ENCODE peak calls at places on chromosomes 11 and 22, in five cellular contexts. E is uterus, Z is cardiac fibroblast, Y is lower leg skin, D is fibroblast of pulmonary artery. B is an unnamed sample.

GRCh38 chr22:36577019-36577418 is 48.1 kb upstream of the EIF3D start:
- DNase-seq in E (no peak), Z (peak), Y (no peak), D (peak), B (peak)

GRCh38 chr11:75554258-75555022 is 7.6 kb upstream of the SERPINH1 start:
- DNase-seq in E (peak), Z (peak), Y (peak), D (peak), B (peak)

GRCh38 chr11:76317296-76317695 is 63.6 kb downstream of the THAP12 start:
- DNase-seq in E (no peak), Z (no peak), Y (no peak), D (no peak), B (no peak)

GRCh38 chr11:10375280-10376048 is 70.6 kb downstream of the ADM start:
- DNase-seq in E (no peak), Z (peak), Y (no peak), D (peak), B (peak)

GRCh38 chr11:111960916-111961315 is 23.8 kb downstream of the DIXDC1 start:
- DNase-seq in E (no peak), Z (no peak), Y (peak), D (no peak), B (no peak)

GRCh38 chr11:126570489-126570888 is 215.0 kb downstream of the ST3GAL4 start:
- DNase-seq in E (no peak), Z (no peak), Y (no peak), D (no peak), B (no peak)

GRCh38 chr11:60982184-60982583 is 10.7 kb downstream of the CD6 start:
- DNase-seq in E (no peak), Z (no peak), Y (no peak), D (no peak), B (no peak)

GRCh38 chr11:126109941-126110731 is 47.5 kb upstream of the CDON start:
- DNase-seq in E (no peak), Z (peak), Y (no peak), D (no peak), B (peak)

GRCh38 chr11:4979021-4979420 is 15.6 kb upstream of the OR51L1 start:
- DNase-seq in E (no peak), Z (peak), Y (no peak), D (peak), B (no peak)

GRCh38 chr11:83292709-83293435 is 6.7 kb upstream of the CCDC90B start:
- DNase-seq in E (no peak), Z (peak), Y (no peak), D (peak), B (peak)

DNA sequence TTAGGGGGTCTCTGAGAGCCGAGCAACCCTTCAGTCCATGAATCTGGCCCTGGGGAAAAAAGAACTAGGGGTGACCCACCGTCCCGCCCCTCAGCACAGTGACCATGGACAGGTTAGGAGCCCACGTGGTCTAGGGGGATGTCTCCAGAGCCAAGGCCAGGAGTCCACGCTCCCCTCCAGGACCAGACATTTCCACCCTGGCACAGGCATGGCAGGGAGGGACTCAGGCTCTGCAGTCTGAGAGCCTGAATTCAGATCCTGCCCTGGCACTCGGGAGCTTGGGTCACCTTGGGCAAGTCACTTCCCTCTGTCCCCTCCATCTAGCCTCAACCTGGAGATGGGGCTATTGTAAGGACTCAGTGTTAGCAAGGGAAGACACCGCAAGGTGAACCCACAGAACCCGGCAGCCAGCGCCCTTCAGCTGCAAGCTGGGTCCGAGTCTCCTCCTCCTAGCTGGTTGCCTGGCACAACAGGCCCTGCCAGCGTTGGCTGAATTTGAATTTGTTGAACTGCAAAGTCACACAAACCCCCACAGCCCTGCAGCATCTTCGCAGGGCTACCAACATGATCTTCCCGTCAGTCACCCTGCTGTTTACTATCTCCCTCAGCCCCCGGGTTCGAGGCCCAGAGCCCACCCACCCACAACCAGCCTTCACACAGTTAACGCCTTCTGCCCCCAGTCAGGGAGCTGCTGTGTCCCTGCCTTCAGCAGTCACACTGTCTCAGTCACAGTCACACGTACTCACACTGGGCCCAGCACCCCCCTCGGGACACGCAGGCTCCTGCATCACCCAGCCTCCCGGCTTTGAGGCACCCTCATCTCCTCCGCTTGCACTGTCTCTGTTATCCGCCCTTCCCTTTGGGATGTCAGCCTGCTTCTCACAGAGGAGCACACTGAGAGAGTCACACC is 603 bp upstream of the PDGFB start:
- DNase-seq in E (no peak), Z (no peak), Y (no peak), D (no peak), B (no peak)
- H3K4me3 ChIP-seq in E (peak), Z (no peak), Y (no peak), D (no peak), B (no peak)

GRCh38 chr22:39041908-39042307 is 1.2 kb downstream of the APOBEC3F start:
- DNase-seq in E (no peak), Z (no peak), Y (no peak), D (no peak), B (no peak)
- H3K4me3 ChIP-seq in E (no peak), Z (no peak), Y (no peak), D (no peak), B (no peak)

GRCh38 chr11:62577046-62577708 is 3.5 kb upstream of the EEF1G start:
- DNase-seq in E (no peak), Z (peak), Y (no peak), D (peak), B (no peak)

GRCh38 chr11:62573592-62574362 is at the start of gene EEF1G:
- DNase-seq in E (peak), Z (peak), Y (peak), D (peak), B (peak)

GRCh38 chr11:62574363-62575057 is 819 bp upstream of the EEF1G start:
- DNase-seq in E (peak), Z (peak), Y (no peak), D (peak), B (no peak)

GRCh38 chr11:62575156-62575555 is 1.5 kb upstream of the EEF1G start:
- DNase-seq in E (peak), Z (no peak), Y (no peak), D (no peak), B (no peak)

DNA sequence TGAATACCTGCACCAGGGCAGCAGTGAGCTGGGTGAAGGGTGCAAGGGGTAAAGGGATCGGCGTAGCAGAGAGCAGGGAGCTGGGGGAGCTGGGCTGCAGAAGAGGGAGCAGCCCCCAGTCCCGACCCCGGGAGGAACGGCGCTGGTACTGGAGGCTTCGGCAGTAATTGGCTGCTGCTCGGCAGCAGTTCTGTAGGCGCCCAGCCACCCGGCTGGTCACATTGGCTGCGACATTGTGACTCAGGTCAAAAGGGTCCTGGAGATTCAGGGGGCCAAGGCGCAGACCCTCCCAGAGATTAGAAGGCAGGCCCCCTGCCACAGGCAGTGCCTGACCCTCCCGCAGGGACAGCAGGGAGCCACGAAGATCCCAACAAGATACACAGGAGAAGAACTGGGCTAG is 2.1 kb upstream of the EEF1G start:
- DNase-seq in E (no peak), Z (no peak), Y (no peak), D (no peak), B (no peak)
- H3K4me3 ChIP-seq in E (no peak), Z (no peak), Y (no peak), D (no peak), B (no peak)

GRCh38 chr11:124642628-124643027 is 20.0 kb downstream of the TBRG1 start:
- DNase-seq in E (no peak), Z (no peak), Y (no peak), D (no peak), B (no peak)

GRCh38 chr11:124646148-124646547 is 23.5 kb downstream of the TBRG1 start:
- DNase-seq in E (no peak), Z (no peak), Y (no peak), D (no peak), B (no peak)

GRCh38 chr11:124643605-124644425 is 21.2 kb downstream of the TBRG1 start:
- DNase-seq in E (no peak), Z (peak), Y (no peak), D (peak), B (peak)

GRCh38 chr11:124643042-124643604 is 20.5 kb downstream of the TBRG1 start:
- DNase-seq in E (no peak), Z (no peak), Y (no peak), D (no peak), B (no peak)

GRCh38 chr11:124644426-124645280 is 22.0 kb downstream of the TBRG1 start:
- DNase-seq in E (peak), Z (peak), Y (peak), D (peak), B (peak)
- H3K4me3 ChIP-seq in E (peak), Z (no peak), Y (no peak), D (peak), B (no peak)

DNA sequence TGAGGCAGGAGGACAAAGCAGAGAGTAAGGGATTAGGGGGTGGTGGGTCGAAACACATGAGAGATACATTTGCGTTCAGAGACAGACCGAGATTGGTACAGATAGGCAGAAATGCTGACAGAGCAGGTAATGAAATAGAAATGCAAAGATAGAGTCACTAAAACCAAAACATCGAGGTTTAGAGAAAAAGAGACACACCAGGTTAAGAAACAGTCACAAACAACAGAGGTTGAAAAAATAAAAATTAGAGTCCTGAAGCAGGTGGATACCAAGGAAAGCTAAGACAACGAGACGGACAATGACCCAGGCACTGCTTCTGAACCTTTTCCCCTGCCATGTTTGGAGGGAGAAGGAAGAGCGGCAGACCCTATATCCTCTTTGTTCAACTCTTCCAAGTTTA is 1.2 kb upstream of the MAPK1 start:
- DNase-seq in E (no peak), Z (no peak), Y (no peak), D (no peak), B (no peak)
- H3K4me3 ChIP-seq in E (no peak), Z (no peak), Y (no peak), D (no peak), B (no peak)

GRCh38 chr22:31029276-31029675 is 51.8 kb upstream of the SMTN start:
- DNase-seq in E (no peak), Z (no peak), Y (no peak), D (no peak), B (no peak)
- H3K4me3 ChIP-seq in E (no peak), Z (no peak), Y (no peak), D (no peak), B (no peak)

DNA sequence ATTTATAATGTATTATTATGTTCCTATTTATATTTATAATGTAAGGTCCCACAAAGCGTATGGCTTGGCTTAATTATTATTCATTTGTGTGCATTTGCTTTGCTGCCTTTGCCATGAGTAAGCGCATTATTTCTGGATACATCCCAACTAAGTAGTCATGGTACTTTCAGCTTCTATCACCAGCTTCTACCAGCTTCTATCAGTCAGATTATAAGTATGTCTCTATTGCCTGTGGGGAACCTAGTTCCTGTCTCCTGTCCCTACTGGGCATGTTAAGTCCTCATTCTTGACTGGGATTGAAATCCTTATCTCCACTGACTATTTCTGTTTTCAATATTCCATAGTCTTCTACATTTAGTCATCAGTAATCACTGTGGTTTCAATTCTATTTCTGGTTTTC is 33.5 kb upstream of the OR10W1 start:
- DNase-seq in E (no peak), Z (no peak), Y (no peak), D (peak), B (peak)
- H3K4me3 ChIP-seq in E (no peak), Z (no peak), Y (no peak), D (no peak), B (no peak)

GRCh38 chr11:118152020-118152551 is 537 bp downstream of the SCN4B start:
- DNase-seq in E (no peak), Z (no peak), Y (no peak), D (no peak), B (no peak)

GRCh38 chr11:118153976-118154375 is 1.4 kb upstream of the SCN4B start:
- DNase-seq in E (no peak), Z (no peak), Y (no peak), D (no peak), B (no peak)

GRCh38 chr11:118151421-118151820 is 1.2 kb downstream of the SCN4B start:
- DNase-seq in E (no peak), Z (no peak), Y (no peak), D (no peak), B (no peak)

GRCh38 chr11:118153516-118153915 is 893 bp upstream of the SCN4B start:
- DNase-seq in E (no peak), Z (no peak), Y (no peak), D (no peak), B (no peak)

GRCh38 chr11:118152552-118153471 is at the start of gene SCN4B:
- DNase-seq in E (peak), Z (peak), Y (peak), D (peak), B (peak)
- H3K4me3 ChIP-seq in E (peak), Z (peak), Y (peak), D (peak), B (peak)

B was measured in astrocyte of the spinal cord.